ENCODE peak calls at places on chromosomes 6 and 20, in five cellular contexts. D is uterus, I is prostate gland, T is heart left ventricle, H is body of pancreas. V is an unnamed sample.

GRCh38 chr6:105269390-105269789 is 89.6 kb upstream of the POPDC3 start:
- DNase-seq in D (no peak), I (no peak), T (no peak), H (no peak), V (no peak)

GRCh38 chr6:33297406-33297955 is 1.3 kb downstream of the RGL2 start:
- DNase-seq in D (no peak), I (peak; percentile 83), T (no peak), H (peak; percentile 80), V (peak; percentile 37)

GRCh38 chr20:2298116-2298515 is 2.3 kb downstream of the TGM3 start:
- DNase-seq in D (no peak), I (no peak), T (no peak), H (no peak), V (no peak)

GRCh38 chr6:3585320-3585935 is 128.6 kb upstream of the SLC22A23 start:
- DNase-seq in D (no peak), I (no peak), T (no peak), H (no peak), V (no peak)

GRCh38 chr6:150004101-150004782 is 21.1 kb downstream of the RAET1L start:
- DNase-seq in D (no peak), I (no peak), T (no peak), H (no peak), V (no peak)

GRCh38 chr6:20572288-20572687 is 38.0 kb downstream of the CDKAL1 start:
- DNase-seq in D (no peak), I (no peak), T (no peak), H (no peak), V (no peak)

GRCh38 chr6:74103417-74103816 is 407.4 kb downstream of the CD109 start:
- DNase-seq in D (no peak), I (no peak), T (no peak), H (no peak), V (no peak)

GRCh38 chr6:11791354-11792107 is 12.9 kb upstream of the ADTRP start:
- DNase-seq in D (no peak), I (no peak), T (no peak), H (no peak), V (no peak)

GRCh38 chr6:145798530-145798929 is 16.1 kb downstream of the FBXO30 start:
- DNase-seq in D (no peak), I (no peak), T (no peak), H (no peak), V (no peak)

GRCh38 chr6:14661696-14662095 is 544.1 kb downstream of the CD83 start:
- DNase-seq in D (no peak), I (no peak), T (no peak), H (no peak), V (no peak)

GRCh38 chr6:14665827-14666724 is 548.5 kb downstream of the CD83 start:
- DNase-seq in D (no peak), I (no peak), T (no peak), H (no peak), V (peak; percentile 38)

GRCh38 chr6:14661188-14661587 is 543.6 kb downstream of the CD83 start:
- DNase-seq in D (no peak), I (no peak), T (no peak), H (no peak), V (no peak)

GRCh38 chr6:14664616-14665315 is 547.2 kb downstream of the CD83 start:
- DNase-seq in D (no peak), I (no peak), T (no peak), H (no peak), V (no peak)

DNA sequence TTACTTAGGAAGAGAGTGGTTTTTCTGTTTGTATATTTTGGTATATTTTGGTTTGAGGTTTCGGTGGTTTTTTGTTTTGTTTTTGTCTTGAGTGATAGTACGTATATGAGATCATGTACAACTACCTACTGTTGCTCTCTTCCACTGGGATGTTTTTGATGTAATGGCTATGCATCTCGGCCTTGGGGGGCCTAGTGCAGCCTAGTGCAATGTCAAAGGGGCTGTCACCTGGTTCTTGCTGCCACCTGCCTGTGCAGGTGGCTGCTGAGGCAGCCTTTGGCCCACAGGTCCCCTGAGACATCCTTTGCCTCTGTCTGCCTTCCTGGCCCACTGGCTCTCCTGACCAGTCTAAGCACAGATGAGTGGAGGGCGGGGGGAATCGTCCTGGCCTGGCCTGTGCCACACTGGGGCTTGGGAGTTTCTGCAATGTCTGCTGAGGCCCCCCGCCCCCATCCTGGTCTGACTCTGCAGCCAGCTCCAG is 546.6 kb downstream of the CD83 start:
- DNase-seq in D (no peak), I (no peak), T (no peak), H (no peak), V (no peak)
- H3K27ac ChIP-seq in D (no peak overlapping the region), I (no peak overlapping the region), T (no peak overlapping the region), H (no peak overlapping the region), V (no peak overlapping the region)

GRCh38 chr6:156699017-156699421 is 78.2 kb upstream of the ARID1B start:
- DNase-seq in D (no peak), I (no peak), T (no peak), H (no peak), V (no peak)
- TF ChIP-seq POLR2A in D (no peak), I (no peak), T (no peak), H (no peak), V (no peak)

DNA sequence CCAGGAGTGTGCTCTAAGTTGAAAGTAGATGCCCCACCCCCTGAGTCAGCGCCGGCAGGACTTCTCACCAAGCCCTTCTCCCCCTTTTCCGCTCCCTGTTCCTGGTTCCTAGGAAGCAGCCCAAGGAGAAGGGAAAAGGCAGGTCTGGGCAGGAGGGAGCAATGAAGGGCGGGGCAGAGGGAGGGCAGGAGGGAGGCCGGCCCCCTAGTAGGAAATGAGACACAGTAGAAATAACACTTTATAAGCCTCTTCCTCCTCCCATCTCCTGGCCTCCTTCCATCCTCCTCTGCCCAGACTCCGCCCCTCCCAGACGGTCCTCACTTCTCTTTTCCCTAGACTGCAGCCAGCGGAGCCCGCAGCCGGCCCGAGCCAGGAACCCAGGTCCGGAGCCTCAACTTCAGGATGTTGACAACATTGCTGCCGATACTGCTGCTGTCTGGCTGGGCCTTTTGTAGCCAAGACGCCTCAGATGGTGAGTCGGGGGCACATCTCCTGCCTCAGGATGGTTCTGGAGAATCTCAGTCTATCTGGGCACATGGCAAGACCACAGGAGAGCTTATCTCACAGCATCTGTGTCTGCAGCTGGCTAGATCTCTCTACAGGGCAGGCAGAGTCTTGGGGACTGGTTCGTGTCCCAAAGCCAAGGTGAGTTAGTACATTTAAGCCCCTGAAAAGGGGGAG is at the start of gene PROCR:
- DNase-seq in D (peak; percentile 91), I (peak; percentile 86), T (peak; percentile 88), H (peak; percentile 76), V (peak; percentile 73)
- H3K27ac ChIP-seq in D (peak within 1 kb of the TSS; percentile 82), I (peak within 1 kb of the TSS; percentile 69), T (peak within 1 kb of the TSS; percentile 66), H (peak within 1 kb of the TSS; percentile 39), V (no peak within 1 kb of the TSS)

GRCh38 chr6:125913145-125913544 is 43.4 kb upstream of the HINT3 start:
- DNase-seq in D (no peak), I (no peak), T (no peak), H (no peak), V (no peak)
- TF ChIP-seq POLR2A in D (no peak), I (no peak), T (no peak), H (no peak), V (no peak)

GRCh38 chr6:57075092-57075491 is 14.9 kb upstream of the ZNF451 start:
- DNase-seq in D (no peak), I (no peak), T (no peak), H (no peak), V (no peak)

GRCh38 chr6:57074383-57074782 is 15.6 kb upstream of the ZNF451 start:
- DNase-seq in D (no peak), I (no peak), T (no peak), H (no peak), V (no peak)

GRCh38 chr6:57078808-57079207 is 11.2 kb upstream of the ZNF451 start:
- DNase-seq in D (no peak), I (no peak), T (no peak), H (no peak), V (no peak)
- H3K27ac ChIP-seq in D (no peak overlapping the region), I (no peak overlapping the region), T (no peak overlapping the region), H (no peak overlapping the region), V (no peak overlapping the region)

V was measured in testis.